ENCODE peak calls at places on chromosomes 3 and 15, in five cellular contexts. P, N, H, Y and D are unnamed samples.

GRCh38 chr15:84950570-84951111 is 31.0 kb upstream of the PDE8A start:
- DNase-seq in P (no peak), N (no peak), Y (no peak), H (no peak), D (no peak)

GRCh38 chr3:183579967-183580720 is 24.6 kb upstream of the KLHL6 start:
- DNase-seq in N (peak; percentile 38), Y (no peak), P (no peak), H (peak; percentile 70), D (peak; percentile 45)

GRCh38 chr3:156175570-156175969 is 55.2 kb downstream of the KCNAB1 start:
- DNase-seq in Y (no peak), N (no peak), H (no peak), P (no peak), D (no peak)

GRCh38 chr3:116367761-116368395 is 77.4 kb downstream of the LSAMP start:
- DNase-seq in P (no peak), N (no peak), H (no peak), Y (no peak), D (no peak)

GRCh38 chr3:125684199-125684598 is 88.9 kb upstream of the OSBPL11 start:
- DNase-seq in P (no peak), N (no peak), Y (no peak), H (peak; percentile 30), D (peak; percentile 28)

GRCh38 chr3:41369838-41370237 is 170.5 kb downstream of the CTNNB1 start:
- DNase-seq in H (peak; percentile 6), N (no peak), P (no peak), Y (no peak), D (no peak)

GRCh38 chr3:94972066-94972465 is 909.2 kb downstream of the NSUN3 start:
- DNase-seq in P (no peak), Y (no peak), H (no peak), N (no peak), D (no peak)

GRCh38 chr15:66249623-66250174 is 3.9 kb downstream of the MEGF11 start:
- DNase-seq in H (no peak), Y (no peak), N (no peak), P (no peak), D (no peak)

GRCh38 chr3:134081211-134081610 is 51.5 kb upstream of the SLCO2A1 start:
- DNase-seq in N (no peak), H (no peak), Y (no peak), P (no peak), D (no peak)

GRCh38 chr3:37962906-37963486 is 27.6 kb upstream of the VILL start:
- DNase-seq in H (no peak), P (no peak), Y (no peak), N (no peak), D (peak; percentile 78)

GRCh38 chr15:83379574-83379973 is 67.6 kb upstream of the SH3GL3 start:
- DNase-seq in Y (no peak), P (no peak), H (no peak), N (no peak), D (peak; percentile 65)

GRCh38 chr15:71316911-71317310 is 201.6 kb downstream of the THSD4 start:
- DNase-seq in N (no peak), Y (no peak), P (no peak), H (no peak), D (peak; percentile 52)

GRCh38 chr15:71325461-71325860 is 210.2 kb downstream of the THSD4 start:
- DNase-seq in Y (no peak), P (no peak), N (no peak), H (peak; percentile 33), D (peak; percentile 77)

GRCh38 chr15:71323604-71324003 is 208.3 kb downstream of the THSD4 start:
- DNase-seq in Y (no peak), N (no peak), P (no peak), H (peak; percentile 19), D (no peak)

GRCh38 chr15:71314956-71315537 is 199.8 kb downstream of the THSD4 start:
- DNase-seq in Y (no peak), P (no peak), N (no peak), H (no peak), D (no peak)

DNA sequence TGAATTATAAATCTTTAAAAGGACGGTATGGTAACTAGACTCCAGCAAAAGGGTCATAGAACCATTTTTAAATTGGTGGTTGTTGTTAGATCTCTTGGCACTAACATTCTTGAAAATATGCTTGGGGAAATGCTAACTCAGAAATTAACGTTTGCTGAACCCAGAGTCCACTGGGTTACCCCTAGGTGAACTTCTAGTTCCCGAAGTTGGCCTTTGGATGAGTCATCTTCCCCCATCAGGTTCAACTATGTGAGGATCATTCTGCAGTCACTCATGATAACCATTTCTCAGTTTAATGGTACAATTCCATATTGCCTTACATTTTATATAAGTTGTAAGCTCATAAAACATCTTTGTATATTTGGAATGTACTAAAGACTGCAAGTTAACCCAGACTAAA is 204.7 kb downstream of the THSD4 start:
- DNase-seq in H (no peak), P (no peak), N (no peak), Y (no peak), D (no peak)
- TF ChIP-seq CTCF in H (no peak), P (no peak), N (no peak), Y (no peak), D (no peak)

DNA sequence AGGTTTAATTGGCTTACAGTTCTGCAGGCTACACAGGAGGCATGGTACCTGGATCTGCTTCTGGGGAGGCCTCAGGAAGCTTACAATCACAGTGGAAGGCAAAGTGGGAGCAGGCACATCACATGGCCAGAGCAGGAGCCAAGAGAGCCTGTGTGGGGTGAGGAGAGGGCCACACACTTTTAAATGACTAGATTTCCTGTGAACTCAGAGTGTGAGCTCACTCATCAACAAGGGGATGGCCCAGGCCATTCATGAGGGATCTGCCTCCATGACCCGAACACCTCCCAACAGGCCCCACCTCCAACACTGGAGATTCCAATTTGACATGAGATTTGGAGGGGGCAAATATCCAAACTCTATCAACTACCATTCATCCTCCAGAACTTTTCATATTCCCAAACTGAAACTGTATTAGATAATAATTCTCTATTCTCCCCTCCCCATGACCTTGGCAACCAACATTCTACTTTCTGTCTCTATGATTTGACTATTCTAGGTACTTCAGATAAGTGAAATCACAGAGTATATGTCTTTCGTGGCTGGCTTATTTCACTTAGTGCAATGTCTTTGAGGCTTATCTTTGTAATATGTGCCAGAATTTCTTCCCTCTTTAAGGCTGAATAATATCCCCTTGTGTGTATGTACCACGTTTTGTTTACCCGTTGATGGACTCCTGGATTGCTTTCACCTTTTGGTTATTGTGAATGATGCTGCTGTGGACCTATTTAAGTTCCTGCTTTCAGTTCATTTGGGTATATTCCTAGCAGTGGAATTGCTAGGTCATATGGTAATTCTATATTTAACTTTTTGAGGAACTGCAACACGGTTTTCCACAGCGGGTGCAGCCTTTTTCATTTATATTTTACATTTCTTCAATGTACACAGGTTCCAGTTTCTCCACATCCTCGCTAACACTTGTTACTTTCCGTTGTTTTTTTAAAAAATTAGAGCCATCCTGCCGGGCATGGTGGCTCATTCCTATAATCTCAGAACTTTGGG is 43.8 kb downstream of the TKT start:
- DNase-seq in Y (no peak), H (no peak), N (no peak), P (no peak), D (no peak)
- H3K4me3 ChIP-seq in Y (no peak overlapping the region), H (no peak overlapping the region), N (no peak overlapping the region), P (no peak overlapping the region), D (no peak overlapping the region)

DNA sequence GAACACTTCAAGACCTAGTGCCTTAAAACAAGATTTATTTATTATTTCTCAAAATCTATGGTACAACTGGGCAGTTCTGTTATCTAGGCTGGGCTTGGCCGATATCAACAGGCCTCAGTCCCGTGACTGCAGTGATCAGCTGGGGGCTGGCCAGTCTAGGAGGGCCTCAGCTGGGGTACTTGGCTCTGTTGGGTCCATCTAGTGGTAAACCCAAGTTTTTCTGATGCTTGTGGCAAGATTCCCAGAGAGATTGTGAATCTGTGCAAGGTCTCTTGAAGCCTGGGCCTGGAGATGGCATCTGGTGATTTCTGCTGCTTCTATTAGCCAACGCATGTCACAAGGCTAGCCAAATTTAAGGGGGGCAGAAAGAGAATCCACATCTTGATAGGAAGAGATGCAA is 482.4 kb upstream of the SGO1 start:
- DNase-seq in H (peak; percentile 16), P (no peak), N (peak; percentile 17), Y (no peak), D (peak; percentile 18)
- TF ChIP-seq CTCF in H (no peak), P (no peak), N (no peak), Y (no peak), D (no peak)

GRCh38 chr3:59265566-59265965 is 215.7 kb upstream of the CFAP20DC start:
- DNase-seq in H (no peak), N (no peak), Y (no peak), P (no peak), D (no peak)
- H3K4me3 ChIP-seq in H (no peak overlapping the region), N (no peak overlapping the region), Y (no peak overlapping the region), P (no peak overlapping the region), D (no peak overlapping the region)

GRCh38 chr3:44074181-44074580 is 167.5 kb upstream of the TOPAZ1 start:
- DNase-seq in P (no peak), Y (no peak), N (no peak), H (no peak), D (no peak)

GRCh38 chr3:44079916-44080315 is 161.8 kb upstream of the TOPAZ1 start:
- DNase-seq in H (no peak), Y (no peak), N (no peak), P (no peak), D (no peak)

GRCh38 chr3:44076221-44076829 is 165.4 kb upstream of the TOPAZ1 start:
- DNase-seq in H (no peak), Y (no peak), N (no peak), P (no peak), D (no peak)

GRCh38 chr3:44078863-44079262 is 162.8 kb upstream of the TOPAZ1 start:
- DNase-seq in H (no peak), P (no peak), N (no peak), Y (no peak), D (no peak)

DNA sequence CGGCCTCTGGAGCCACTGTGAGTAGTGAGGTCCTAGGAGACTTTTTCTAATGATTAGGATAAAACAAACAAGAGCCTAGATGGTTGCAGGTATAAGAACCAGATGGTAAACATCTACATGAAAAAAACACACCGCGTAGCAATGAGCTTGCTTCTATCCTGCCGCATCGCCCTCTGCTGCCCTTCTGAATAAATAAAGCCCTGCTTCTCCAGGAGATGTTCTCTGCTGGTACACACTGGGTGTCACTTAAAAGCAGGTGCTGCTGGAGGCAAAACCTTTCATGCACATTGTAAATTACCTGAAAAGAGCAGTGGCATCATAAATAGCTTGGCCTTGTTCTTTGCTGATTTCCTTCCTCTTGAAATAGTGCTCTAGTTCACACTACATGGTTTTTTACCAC is 164.4 kb upstream of the TOPAZ1 start:
- DNase-seq in Y (no peak), N (no peak), P (no peak), H (peak; percentile 13), D (peak; percentile 45)
- TF ChIP-seq CTCF in Y (peak; percentile 58), N (peak; percentile 15), P (no peak), H (peak; percentile 8), D (peak; percentile 19)

GRCh38 chr3:45937206-45938042 is 5.8 kb upstream of the CXCR6 start:
- DNase-seq in N (no peak), H (no peak), P (no peak), Y (no peak), D (no peak)
- H3K4me3 ChIP-seq in N (no peak overlapping the region), H (no peak overlapping the region), P (no peak overlapping the region), Y (no peak overlapping the region), D (no peak overlapping the region)